ENCODE peak calls at places on chromosomes 11 and 22, in ten cellular contexts. Y is right lobe of liver, E is right atrium auricular region, B is brain microvascular endothelial cell, N is WERI-Rb-1, O is breast epithelium, C is uterus, I is gastrocnemius medialis, W is BJ, X is left lung. M is an unnamed sample.

GRCh38 chr22:31084811-31085492 is 3.8 kb downstream of the SMTN start:
- DNase-seq in Y (peak; percentile 89), E (peak; percentile 90), B (peak; percentile 66), N (peak; percentile 82), O (peak; percentile 90), C (peak; percentile 89), I (peak; percentile 82), W (no peak), X (peak; percentile 89), M (peak; percentile 96)

GRCh38 chr22:49825436-49825835 is 2.2 kb downstream of the BRD1 start:
- DNase-seq in Y (no peak), E (no peak), B (peak; percentile 18), N (no peak), O (no peak), C (no peak), I (no peak), W (no peak), X (no peak), M (no peak)

GRCh38 chr11:69353696-69354544 is 60.0 kb downstream of the MYEOV start:
- DNase-seq in Y (peak; percentile 86), E (peak; percentile 18), B (peak; percentile 8), N (no peak), O (peak; percentile 5), C (no peak), I (no peak), W (no peak), X (no peak), M (no peak)

GRCh38 chr11:61122761-61123160 is 20.5 kb downstream of the CD5 start:
- DNase-seq in Y (peak; percentile 10), E (no peak), B (no peak), N (no peak), O (no peak), C (no peak), I (no peak), W (no peak), X (no peak), M (peak; percentile 25)

GRCh38 chr11:60345489-60345888 is 18.4 kb downstream of the MS4A6E start:
- DNase-seq in Y (peak; percentile 55), E (no peak), B (peak; percentile 2), N (peak; percentile 29), O (no peak), C (no peak), I (no peak), W (no peak), X (peak; percentile 40), M (no peak)

GRCh38 chr11:2100361-2101170 is 38.6 kb downstream of the IGF2 start:
- DNase-seq in Y (peak; percentile 60), E (no peak), B (no peak), N (no peak), O (no peak), C (no peak), I (no peak), W (no peak), X (no peak), M (peak; percentile 61)

GRCh38 chr11:2846056-2846455 is 39.5 kb downstream of the CDKN1C start:
- DNase-seq in Y (no peak), E (no peak), B (peak; percentile 14), N (no peak), O (no peak), C (no peak), I (no peak), W (no peak), X (no peak), M (no peak)

GRCh38 chr11:95716266-95716665 is 73.3 kb downstream of the FAM76B start:
- DNase-seq in Y (no peak), E (no peak), B (peak; percentile 24), N (no peak), O (no peak), C (no peak), I (no peak), W (no peak), X (no peak), M (no peak)

DNA sequence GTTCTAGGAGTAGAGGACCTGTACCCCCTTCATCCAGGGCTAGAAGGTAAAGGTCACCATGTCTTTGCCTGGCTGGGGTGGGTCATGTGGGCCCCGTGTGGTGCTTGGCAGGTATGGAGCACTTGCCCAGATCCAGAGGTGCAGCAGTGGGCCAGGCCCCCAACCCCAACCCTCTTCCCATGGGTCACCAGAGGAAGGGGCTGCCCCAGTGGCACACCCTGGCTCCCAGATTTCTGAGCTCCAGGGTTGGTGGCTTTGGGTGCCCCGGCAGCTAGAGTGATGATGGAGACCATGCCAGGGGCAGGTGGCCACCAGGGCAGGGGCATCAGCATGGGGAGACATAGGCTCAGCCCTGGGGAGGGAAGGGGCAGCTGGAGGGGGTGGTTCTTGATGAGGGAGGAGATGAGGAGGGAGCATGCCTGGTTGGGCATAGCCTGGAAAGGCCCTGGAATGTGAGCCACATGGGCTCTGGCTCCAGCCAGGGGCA is 2.3 kb upstream of the GP1BB start:
- DNase-seq in Y (no peak), E (no peak), B (no peak), N (no peak), O (no peak), C (no peak), I (no peak), W (no peak), X (no peak), M (no peak)
- H3K27me3 ChIP-seq in Y (no peaks in the 10 kb centered on the region), E (no peaks in the 10 kb centered on the region), B (no peaks in the 10 kb centered on the region), N (no peaks in the 10 kb centered on the region), O (peaks cover 2% of the 10 kb centered on the region), C (no peaks in the 10 kb centered on the region), I (peaks cover 10% of the 10 kb centered on the region), W (no peaks in the 10 kb centered on the region), X (peaks cover 96% of the 10 kb centered on the region), M (no peaks in the 10 kb centered on the region)

GRCh38 chr22:22431271-22432220 is 77.0 kb downstream of the ZNF280B start:
- DNase-seq in Y (peak; percentile 53), E (peak; percentile 73), B (peak; percentile 48), N (peak; percentile 84), O (no peak), C (no peak), I (peak; percentile 14), W (no peak), X (peak; percentile 47), M (no peak)

GRCh38 chr22:22432937-22433336 is 75.6 kb downstream of the ZNF280B start:
- DNase-seq in Y (no peak), E (no peak), B (no peak), N (no peak), O (no peak), C (no peak), I (no peak), W (no peak), X (no peak), M (no peak)

GRCh38 chr22:22432479-22432878 is 76.1 kb downstream of the ZNF280B start:
- DNase-seq in Y (no peak), E (no peak), B (no peak), N (no peak), O (no peak), C (no peak), I (no peak), W (no peak), X (no peak), M (no peak)

GRCh38 chr22:22429374-22430108 is 79.0 kb downstream of the ZNF280B start:
- DNase-seq in Y (no peak), E (peak; percentile 40), B (no peak), N (no peak), O (no peak), C (no peak), I (no peak), W (no peak), X (no peak), M (no peak)

DNA sequence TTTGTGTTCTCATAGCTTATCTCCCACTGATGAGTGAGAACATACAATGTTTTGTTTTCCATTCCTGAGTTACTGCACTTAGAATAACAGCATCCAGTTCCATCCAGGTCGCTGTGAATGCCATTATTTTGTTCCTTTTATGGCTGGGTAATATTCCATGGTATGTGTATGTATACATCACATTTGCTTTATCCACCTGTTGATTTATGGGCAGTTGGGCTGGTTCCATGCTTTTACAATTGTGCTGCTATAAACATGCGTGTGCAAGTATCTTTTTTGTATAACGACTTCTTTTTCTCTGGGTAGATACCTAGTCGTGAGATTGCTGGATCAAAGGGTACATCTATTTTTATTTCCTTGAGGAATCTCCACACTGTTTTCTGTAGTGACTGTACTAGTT is 74.8 kb downstream of the ZNF280B start:
- DNase-seq in Y (no peak), E (no peak), B (no peak), N (no peak), O (no peak), C (no peak), I (no peak), W (no peak), X (no peak), M (no peak)
- H3K27me3 ChIP-seq in Y (no peaks in the 10 kb centered on the region), E (no peaks in the 10 kb centered on the region), B (peaks cover 2% of the 10 kb centered on the region), N (peaks cover 11% of the 10 kb centered on the region), O (no peaks in the 10 kb centered on the region), C (no peaks in the 10 kb centered on the region), I (no peaks in the 10 kb centered on the region), W (no peaks in the 10 kb centered on the region), X (peaks cover 22% of the 10 kb centered on the region), M (no peaks in the 10 kb centered on the region)

GRCh38 chr11:64522843-64523242 is 68.2 kb upstream of the SLC22A12 start:
- DNase-seq in Y (no peak), E (no peak), B (no peak), N (no peak), O (no peak), C (no peak), I (no peak), W (no peak), X (no peak), M (no peak)

GRCh38 chr11:64525711-64526110 is 65.3 kb upstream of the SLC22A12 start:
- DNase-seq in Y (no peak), E (no peak), B (no peak), N (no peak), O (no peak), C (no peak), I (no peak), W (no peak), X (no peak), M (no peak)

GRCh38 chr11:64524534-64525042 is 66.4 kb upstream of the SLC22A12 start:
- DNase-seq in Y (no peak), E (no peak), B (no peak), N (no peak), O (no peak), C (no peak), I (no peak), W (no peak), X (no peak), M (no peak)

GRCh38 chr11:64522036-64522435 is 69.0 kb upstream of the SLC22A12 start:
- DNase-seq in Y (no peak), E (no peak), B (no peak), N (no peak), O (no peak), C (no peak), I (no peak), W (no peak), X (no peak), M (no peak)

DNA sequence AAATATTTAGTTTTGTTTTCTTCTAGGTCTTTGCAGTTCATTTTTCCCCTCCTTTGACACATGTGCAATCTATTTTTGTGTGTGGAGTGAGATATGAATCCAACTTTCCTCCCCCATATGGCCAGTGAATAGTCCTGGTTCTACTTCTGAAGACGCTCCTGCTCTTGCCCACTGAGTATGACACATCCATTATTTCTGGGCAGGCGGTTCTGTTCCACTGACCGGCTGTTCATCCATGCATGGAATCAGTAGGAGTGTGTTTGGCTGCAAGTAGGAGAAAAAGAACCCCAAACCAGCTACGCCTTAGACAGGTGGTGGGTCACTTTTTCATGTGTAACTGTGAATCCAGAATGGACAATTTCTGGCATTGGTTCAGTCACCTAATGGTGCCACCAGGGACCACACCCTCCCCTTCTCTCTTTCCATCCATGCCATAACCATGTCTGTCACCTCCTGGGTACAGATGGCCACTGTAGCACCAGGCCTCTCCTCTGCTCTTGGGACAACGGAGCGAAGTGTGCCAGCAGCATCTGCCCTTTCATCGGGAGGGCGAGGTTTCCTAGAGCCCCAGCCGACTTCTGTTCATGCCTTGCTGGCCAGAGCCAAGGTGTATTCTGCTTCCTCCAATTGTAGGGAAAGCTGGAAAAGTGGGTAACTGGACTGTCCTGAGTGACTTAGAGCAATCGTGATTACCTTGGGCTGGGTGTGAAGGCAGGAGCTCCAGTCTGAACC is 67.4 kb upstream of the SLC22A12 start:
- DNase-seq in Y (no peak), E (no peak), B (no peak), N (no peak), O (no peak), C (no peak), I (no peak), W (no peak), X (no peak), M (peak; percentile 34)
- H3K27me3 ChIP-seq in Y (no peaks in the 10 kb centered on the region), E (no peaks in the 10 kb centered on the region), B (peaks cover 16% of the 10 kb centered on the region), N (no peaks in the 10 kb centered on the region), O (no peaks in the 10 kb centered on the region), C (no peaks in the 10 kb centered on the region), I (peaks cover 25% of the 10 kb centered on the region), W (peaks cover 15% of the 10 kb centered on the region), X (peaks cover 74% of the 10 kb centered on the region), M (no peaks in the 10 kb centered on the region)

GRCh38 chr11:117923275-117923674 is 5.9 kb downstream of the TMPRSS13 start:
- DNase-seq in Y (no peak), E (no peak), B (no peak), N (no peak), O (no peak), C (no peak), I (no peak), W (no peak), X (no peak), M (peak; percentile 25)

GRCh38 chr11:117919326-117920275 is 9.6 kb downstream of the TMPRSS13 start:
- DNase-seq in Y (no peak), E (no peak), B (no peak), N (no peak), O (no peak), C (peak; percentile 16), I (no peak), W (no peak), X (peak; percentile 31), M (no peak)

GRCh38 chr11:117923773-117924172 is 5.4 kb downstream of the TMPRSS13 start:
- DNase-seq in Y (no peak), E (no peak), B (no peak), N (no peak), O (no peak), C (no peak), I (no peak), W (no peak), X (no peak), M (no peak)

GRCh38 chr11:117921893-117922292 is 7.3 kb downstream of the TMPRSS13 start:
- DNase-seq in Y (no peak), E (no peak), B (no peak), N (no peak), O (no peak), C (no peak), I (no peak), W (no peak), X (peak; percentile 13), M (no peak)

GRCh38 chr11:117921456-117921855 is 7.7 kb downstream of the TMPRSS13 start:
- DNase-seq in Y (no peak), E (no peak), B (no peak), N (no peak), O (no peak), C (no peak), I (no peak), W (no peak), X (peak; percentile 16), M (no peak)
- H3K27me3 ChIP-seq in Y (no peaks in the 10 kb centered on the region), E (no peaks in the 10 kb centered on the region), B (no peaks in the 10 kb centered on the region), N (no peaks in the 10 kb centered on the region), O (no peaks in the 10 kb centered on the region), C (no peaks in the 10 kb centered on the region), I (no peaks in the 10 kb centered on the region), W (no peaks in the 10 kb centered on the region), X (no peaks in the 10 kb centered on the region), M (no peaks in the 10 kb centered on the region)

M was measured in aorta.